ENCODE peak calls at places on chromosomes 11 and 22, in nine cellular contexts. F is HFF-Myc; N is tibial artery; P is fibroblast of lung; K is colonic mucosa; Z is astrocyte of the cerebellum; G is spleen; S is CD8-positive, alpha-beta memory T cell; H is breast epithelium. L is an unnamed sample.

GRCh38 chr11:1449516-1450270 is 36.9 kb downstream of the MOB2 start:
- DNase-seq in F (no peak), N (no peak), P (no peak), K (no peak), Z (no peak), G (no peak), S (no peak), H (no peak), L (no peak)

GRCh38 chr11:90241414-90241813 is 18.6 kb upstream of the CHORDC1 start:
- DNase-seq in F (no peak), N (no peak), P (no peak), K (no peak), Z (no peak), G (no peak), S (no peak), H (no peak), L (no peak)

GRCh38 chr11:112795142-112795815 is 165.9 kb upstream of the NCAM1 start:
- DNase-seq in F (no peak), N (peak), P (peak), K (peak), Z (no peak), G (no peak), S (no peak), H (no peak), L (no peak)

GRCh38 chr11:116420770-116421528 is 351.8 kb downstream of the BUD13 start:
- DNase-seq in F (no peak), N (no peak), P (peak), K (no peak), Z (no peak), G (no peak), S (no peak), H (no peak), L (no peak)

GRCh38 chr11:70098936-70099335 is 20.8 kb downstream of the ANO1 start:
- DNase-seq in F (no peak), N (no peak), P (no peak), K (no peak), Z (no peak), G (no peak), S (no peak), H (no peak), L (no peak)

GRCh38 chr22:31243339-31244043 is 31.4 kb downstream of the LIMK2 start:
- DNase-seq in F (no peak), N (no peak), P (peak), K (no peak), Z (no peak), G (no peak), S (no peak), H (no peak), L (no peak)

GRCh38 chr11:131999084-131999483 is 628.7 kb downstream of the NTM start:
- DNase-seq in F (no peak), N (no peak), P (no peak), K (no peak), Z (no peak), G (no peak), S (no peak), H (no peak), L (no peak)

GRCh38 chr11:69658606-69659450 is 16.3 kb downstream of the LTO1 start:
- DNase-seq in F (no peak), N (no peak), P (no peak), K (no peak), Z (no peak), G (peak), S (peak), H (no peak), L (no peak)

GRCh38 chr11:120326845-120327281 is 1.8 kb downstream of the TLCD5 start:
- DNase-seq in F (no peak), N (no peak), P (peak), K (no peak), Z (no peak), G (no peak), S (no peak), H (no peak), L (no peak)

GRCh38 chr11:18394928-18395734 is 768 bp downstream of the LDHA start:
- DNase-seq in F (no peak), N (no peak), P (peak), K (peak), Z (no peak), G (peak), S (peak), H (peak), L (peak)

GRCh38 chr11:48012051-48012391 is 31.7 kb downstream of the PTPRJ start:
- DNase-seq in F (no peak), N (no peak), P (no peak), K (no peak), Z (no peak), G (no peak), S (peak), H (no peak), L (no peak)

GRCh38 chr11:43579171-43579918 is 101.2 kb upstream of the HSD17B12 start:
- DNase-seq in F (no peak), N (no peak), P (peak), K (no peak), Z (no peak), G (no peak), S (no peak), H (no peak), L (no peak)

GRCh38 chr22:47173535-47174021 is 411.1 kb downstream of the TBC1D22A start:
- DNase-seq in F (no peak), N (peak), P (no peak), K (no peak), Z (no peak), G (peak), S (peak), H (no peak), L (no peak)

GRCh38 chr11:2265396-2265795 is 5.0 kb downstream of the ASCL2 start:
- DNase-seq in F (no peak), N (no peak), P (no peak), K (peak), Z (no peak), G (no peak), S (no peak), H (peak), L (no peak)

GRCh38 chr22:32000171-32000570 is 42.9 kb upstream of the SLC5A1 start:
- DNase-seq in F (no peak), N (no peak), P (no peak), K (no peak), Z (no peak), G (no peak), S (no peak), H (no peak), L (no peak)

GRCh38 chr11:29019960-29020683 is 911.9 kb downstream of the METTL15 start:
- DNase-seq in F (no peak), N (no peak), P (peak), K (no peak), Z (peak), G (no peak), S (no peak), H (no peak), L (no peak)

GRCh38 chr11:76008474-76008873 is 193.5 kb downstream of the UVRAG start:
- DNase-seq in F (no peak), N (no peak), P (peak), K (no peak), Z (no peak), G (no peak), S (no peak), H (no peak), L (no peak)

GRCh38 chr11:62536301-62536957 is 10.2 kb downstream of the AHNAK start:
- DNase-seq in F (no peak), N (no peak), P (no peak), K (no peak), Z (no peak), G (no peak), S (no peak), H (no peak), L (no peak)

GRCh38 chr11:34426766-34427170 is 12.0 kb upstream of the CAT start:
- DNase-seq in F (peak), N (no peak), P (peak), K (no peak), Z (peak), G (no peak), S (no peak), H (no peak), L (no peak)

GRCh38 chr22:38843716-38844660 is at the start of gene NPTXR:
- DNase-seq in F (no peak), N (no peak), P (peak), K (no peak), Z (no peak), G (no peak), S (peak), H (no peak), L (peak)

GRCh38 chr11:84655729-84656128 is 971.4 kb downstream of the DLG2 start:
- DNase-seq in F (no peak), N (no peak), P (no peak), K (no peak), Z (no peak), G (no peak), S (no peak), H (no peak), L (no peak)

GRCh38 chr11:27719575-27719925 is 19.3 kb upstream of the BDNF start:
- DNase-seq in F (no peak), N (no peak), P (no peak), K (no peak), Z (no peak), G (no peak), S (no peak), H (no peak), L (no peak)

GRCh38 chr11:44730775-44731174 is 4.0 kb downstream of the TSPAN18 start:
- DNase-seq in F (no peak), N (no peak), P (no peak), K (no peak), Z (no peak), G (no peak), S (no peak), H (no peak), L (no peak)

GRCh38 chr22:29380032-29380781 is 8.2 kb downstream of the AP1B1 start:
- DNase-seq in F (no peak), N (no peak), P (no peak), K (no peak), Z (no peak), G (no peak), S (no peak), H (no peak), L (no peak)

GRCh38 chr11:72308226-72309073 is 64.5 kb upstream of the PHOX2A start:
- DNase-seq in F (peak), N (no peak), P (peak), K (no peak), Z (peak), G (no peak), S (no peak), H (no peak), L (no peak)

GRCh38 chr11:69499216-69499945 is 17.9 kb downstream of the LINC01488 start:
- DNase-seq in F (no peak), N (no peak), P (no peak), K (no peak), Z (no peak), G (peak), S (peak), H (no peak), L (no peak)

GRCh38 chr11:75319035-75319877 is 32.2 kb downstream of the ARRB1 start:
- DNase-seq in F (no peak), N (no peak), P (peak), K (peak), Z (no peak), G (no peak), S (no peak), H (no peak), L (no peak)

GRCh38 chr11:9688716-9689511 is 25.0 kb downstream of the SWAP70 start:
- DNase-seq in F (no peak), N (no peak), P (peak), K (no peak), Z (peak), G (no peak), S (no peak), H (no peak), L (peak)

GRCh38 chr22:22922954-22923319 is 35.3 kb downstream of the IGLL5 start:
- DNase-seq in F (no peak), N (no peak), P (no peak), K (no peak), Z (no peak), G (no peak), S (no peak), H (no peak), L (no peak)

GRCh38 chr11:129249351-129249750 is 57.2 kb upstream of the ARHGAP32 start:
- DNase-seq in F (peak), N (no peak), P (peak), K (no peak), Z (peak), G (no peak), S (no peak), H (no peak), L (no peak)

GRCh38 chr22:49983148-49984042 is 22.8 kb downstream of the PIM3 start:
- DNase-seq in F (no peak), N (no peak), P (no peak), K (no peak), Z (no peak), G (peak), S (no peak), H (no peak), L (peak)

GRCh38 chr11:114379394-114380069 is 20.8 kb downstream of the C11orf71 start:
- DNase-seq in F (no peak), N (no peak), P (no peak), K (no peak), Z (no peak), G (no peak), S (no peak), H (no peak), L (no peak)

GRCh38 chr11:70028147-70028855 is 49.8 kb upstream of the ANO1 start:
- DNase-seq in F (no peak), N (no peak), P (no peak), K (no peak), Z (no peak), G (no peak), S (no peak), H (no peak), L (no peak)

GRCh38 chr11:282171-282570 is 4.0 kb downstream of the NLRP6 start:
- DNase-seq in F (no peak), N (no peak), P (no peak), K (no peak), Z (no peak), G (peak), S (no peak), H (no peak), L (no peak)

GRCh38 chr22:27996981-27997380 is 77.9 kb upstream of the PITPNB start:
- DNase-seq in F (no peak), N (no peak), P (no peak), K (no peak), Z (no peak), G (peak), S (no peak), H (no peak), L (no peak)

GRCh38 chr11:34865261-34865660 is 50.9 kb downstream of the APIP start:
- DNase-seq in F (no peak), N (no peak), P (peak), K (no peak), Z (no peak), G (no peak), S (no peak), H (no peak), L (no peak)

GRCh38 chr11:17579451-17579850 is 32.4 kb downstream of the OTOG start:
- DNase-seq in F (no peak), N (no peak), P (no peak), K (peak), Z (no peak), G (peak), S (no peak), H (no peak), L (no peak)

GRCh38 chr22:25395915-25396314 is 168.6 kb upstream of the GRK3 start:
- DNase-seq in F (no peak), N (no peak), P (no peak), K (no peak), Z (no peak), G (no peak), S (no peak), H (no peak), L (no peak)

GRCh38 chr11:69257838-69258658 is 35.9 kb upstream of the MYEOV start:
- DNase-seq in F (no peak), N (no peak), P (no peak), K (no peak), Z (no peak), G (peak), S (no peak), H (no peak), L (no peak)

DNA sequence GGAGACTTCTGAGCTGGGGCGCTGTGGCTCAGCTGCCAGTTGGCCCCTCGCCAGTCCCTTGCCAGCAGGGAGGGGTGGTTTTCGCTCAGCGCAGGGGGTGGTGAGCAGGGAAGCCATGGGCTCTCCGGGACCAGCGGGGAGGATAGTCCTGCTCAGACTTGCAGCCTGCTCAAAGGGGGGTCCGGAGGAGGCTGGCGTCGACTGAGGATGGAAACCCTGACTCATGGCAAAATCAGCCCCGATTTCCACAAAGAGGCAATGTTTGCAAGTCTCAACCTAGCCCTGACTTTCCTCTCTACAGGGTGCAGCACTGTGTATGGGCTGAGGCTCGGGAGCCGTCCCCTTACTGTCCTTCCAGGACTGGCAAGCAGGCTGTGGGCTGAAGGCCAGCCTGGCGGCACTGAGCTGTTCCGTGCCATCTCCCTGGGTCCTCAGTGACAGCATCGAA is 35.1 kb downstream of the FBLN1 start:
- DNase-seq in F (no peak), N (peak), P (peak), K (no peak), Z (peak), G (no peak), S (no peak), H (peak), L (no peak)
- H3K4me3 ChIP-seq in F (no peak), N (peak), P (no peak), K (no peak), Z (no peak), G (no peak), S (no peak), H (no peak), L (no peak)

GRCh38 chr11:12220305-12220704 is 109.9 kb downstream of the MICAL2 start:
- DNase-seq in F (no peak), N (peak), P (no peak), K (no peak), Z (no peak), G (no peak), S (no peak), H (peak), L (no peak)

GRCh38 chr11:12219732-12220131 is 109.3 kb downstream of the MICAL2 start:
- DNase-seq in F (no peak), N (no peak), P (peak), K (no peak), Z (peak), G (no peak), S (no peak), H (no peak), L (no peak)

GRCh38 chr11:12216542-12217422 is 106.4 kb downstream of the MICAL2 start:
- DNase-seq in F (no peak), N (no peak), P (peak), K (peak), Z (peak), G (peak), S (no peak), H (no peak), L (no peak)

GRCh38 chr11:12217879-12218278 is 107.5 kb downstream of the MICAL2 start:
- DNase-seq in F (no peak), N (no peak), P (no peak), K (no peak), Z (no peak), G (no peak), S (no peak), H (no peak), L (no peak)

DNA sequence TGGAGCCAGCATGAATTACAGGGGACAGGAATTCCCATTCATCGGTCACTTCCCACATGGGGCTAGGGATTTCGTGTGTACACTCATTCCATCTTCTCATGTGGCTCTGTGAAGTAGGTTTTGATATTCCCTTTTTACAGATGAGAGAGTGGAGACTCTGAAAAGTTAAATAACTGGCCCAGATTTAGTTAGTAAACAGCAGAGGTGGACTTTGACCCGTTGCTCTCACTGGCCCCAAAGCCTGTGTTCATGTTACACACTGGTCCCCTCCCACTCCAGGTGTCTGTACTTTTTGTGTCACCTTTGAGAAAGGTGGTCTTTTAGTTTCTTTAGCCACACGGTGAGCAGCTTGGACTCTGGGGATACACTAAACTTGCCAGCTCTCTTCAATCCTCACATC is 108.5 kb downstream of the MICAL2 start:
- DNase-seq in F (no peak), N (no peak), P (no peak), K (peak), Z (no peak), G (no peak), S (no peak), H (no peak), L (no peak)
- H3K4me3 ChIP-seq in F (no peak), N (no peak), P (no peak), K (no peak), Z (no peak), G (no peak), S (no peak), H (no peak), L (no peak)

DNA sequence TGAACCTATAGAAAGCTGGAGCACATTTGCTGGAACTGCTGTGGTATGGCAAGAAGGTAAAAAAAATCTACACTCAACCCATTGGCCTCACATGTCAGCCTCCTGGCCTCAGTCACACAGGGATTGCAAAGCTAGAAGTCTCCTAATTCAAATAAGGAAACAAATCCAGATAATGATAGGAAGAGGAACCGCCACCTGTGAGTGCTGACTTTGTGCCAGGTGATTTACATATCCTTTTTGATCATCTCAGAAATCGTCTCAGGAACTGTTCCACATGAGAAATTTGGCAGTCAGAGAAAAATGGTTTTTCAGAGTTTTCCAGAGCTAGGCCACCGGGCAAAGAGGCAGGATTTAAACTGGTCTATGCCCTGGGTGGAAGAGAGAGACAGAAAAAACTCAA is 986 bp downstream of the NLRP10 start:
- DNase-seq in F (no peak), N (no peak), P (no peak), K (no peak), Z (no peak), G (no peak), S (no peak), H (no peak), L (no peak)
- H3K4me3 ChIP-seq in F (no peak), N (no peak), P (no peak), K (no peak), Z (no peak), G (no peak), S (no peak), H (no peak), L (no peak)

GRCh38 chr11:79472736-79473536 is 32.1 kb upstream of the TENM4 start:
- DNase-seq in F (no peak), N (no peak), P (no peak), K (no peak), Z (no peak), G (no peak), S (no peak), H (no peak), L (no peak)
- H3K4me3 ChIP-seq in F (no peak), N (no peak), P (no peak), K (no peak), Z (no peak), G (no peak), S (no peak), H (no peak), L (no peak)

GRCh38 chr11:32796425-32796824 is 2.0 kb upstream of the CCDC73 start:
- DNase-seq in F (no peak), N (no peak), P (no peak), K (no peak), Z (no peak), G (no peak), S (no peak), H (no peak), L (no peak)
- H3K4me3 ChIP-seq in F (no peak), N (no peak), P (no peak), K (no peak), Z (no peak), G (no peak), S (no peak), H (no peak), L (no peak)